ENCODE peak calls at places on chromosomes 13 and 19, in seven cellular contexts. G is neural progenitor cell, U is left ventricle myocardium inferior, N is A549, Q is fibroblast of the aortic adventitia, E is foreskin fibroblast, Z is AG10803. H is an unnamed sample.

GRCh38 chr13:107680115-107680514 is 535.2 kb downstream of the LIG4 start:
- DNase-seq in Z (no peak), U (no peak), N (no peak), G (no peak), Q (no peak), E (no peak), H (no peak)

GRCh38 chr13:76798037-76798436 is 88.2 kb downstream of the KCTD12 start:
- DNase-seq in U (no peak), G (no peak), N (no peak), E (peak), Q (no peak), Z (no peak), H (no peak)

GRCh38 chr13:36353001-36353400 is 6.8 kb upstream of the SPART start:
- DNase-seq in Q (peak), N (no peak), G (no peak), E (no peak), Z (peak), U (no peak), H (peak)

GRCh38 chr13:21583496-21583895 is 20.5 kb downstream of the MICU2 start:
- DNase-seq in E (peak), Z (peak), Q (peak), U (no peak), N (no peak), G (peak), H (peak)

GRCh38 chr19:16222806-16223205 is 25.1 kb downstream of the AP1M1 start:
- DNase-seq in Q (peak), Z (peak), E (peak), U (no peak), N (no peak), G (no peak), H (no peak)

GRCh38 chr13:100855151-100855550 is 180.6 kb upstream of the TMTC4 start:
- DNase-seq in N (no peak), G (no peak), Q (no peak), U (no peak), E (no peak), Z (no peak), H (no peak)

GRCh38 chr19:32599736-32600157 is 18.8 kb downstream of the PDCD5 start:
- DNase-seq in U (no peak), G (peak), Z (peak), E (peak), Q (peak), N (peak), H (peak)

GRCh38 chr19:46442808-46443450 is 14.2 kb upstream of the PNMA8C start:
- DNase-seq in G (no peak), Z (peak), Q (peak), E (peak), N (peak), U (no peak), H (peak)

GRCh38 chr13:109700176-109700575 is 86.2 kb downstream of the IRS2 start:
- DNase-seq in Z (peak), Q (peak), G (no peak), E (peak), N (peak), U (peak), H (peak)

GRCh38 chr19:3360494-3361383 is 5.6 kb upstream of the NFIC start:
- DNase-seq in G (peak), U (peak), Q (no peak), N (no peak), E (peak), Z (no peak), H (no peak)

GRCh38 chr19:13154911-13155471 is 4.8 kb downstream of the IER2 start:
- DNase-seq in G (peak), Z (peak), U (peak), Q (peak), N (no peak), E (peak), H (peak)

GRCh38 chr13:109955598-109955997 is 169.2 kb upstream of the IRS2 start:
- DNase-seq in Z (peak), Q (peak), E (peak), N (no peak), G (no peak), U (no peak), H (peak)

GRCh38 chr13:43686557-43686956 is 100.2 kb downstream of the ENOX1 start:
- DNase-seq in Q (peak), Z (peak), E (peak), G (no peak), N (peak), U (peak), H (peak)

GRCh38 chr13:111210945-111211469 is 95.9 kb downstream of the ARHGEF7 start:
- DNase-seq in E (no peak), G (no peak), Z (peak), Q (no peak), U (no peak), N (no peak), H (no peak)

GRCh38 chr13:36297259-36297599 is 385 bp downstream of the CCDC169 start:
- DNase-seq in N (peak), Z (peak), G (no peak), U (no peak), E (peak), Q (peak), H (peak)

GRCh38 chr13:114112826-114113322 is 19.5 kb downstream of the RASA3 start:
- DNase-seq in N (no peak), U (no peak), E (no peak), Z (no peak), G (peak), Q (no peak), H (no peak)

GRCh38 chr19:33797821-33798633 is 1.4 kb downstream of the KCTD15 start:
- DNase-seq in Z (peak), G (peak), N (peak), Q (no peak), E (peak), U (peak), H (peak)

GRCh38 chr13:50512602-50513527 is 330.6 kb downstream of the DLEU7 start:
- DNase-seq in G (peak), E (peak), U (peak), Z (peak), Q (peak), N (no peak), H (peak)

GRCh38 chr13:101959016-101959415 is 442.8 kb downstream of the FGF14 start:
- DNase-seq in E (no peak), Q (no peak), N (no peak), G (no peak), U (no peak), Z (no peak), H (no peak)

GRCh38 chr13:33349314-33349995 is 63.9 kb upstream of the STARD13 start:
- DNase-seq in Q (peak), N (no peak), G (peak), U (peak), Z (no peak), E (peak), H (no peak)

GRCh38 chr19:38455031-38455430 is 21.5 kb downstream of the RYR1 start:
- DNase-seq in U (no peak), G (peak), N (no peak), E (peak), Z (no peak), Q (peak), H (peak)

GRCh38 chr13:111610077-111610476 is 289.6 kb downstream of the TEX29 start:
- DNase-seq in Q (no peak), N (no peak), G (no peak), U (no peak), Z (no peak), E (no peak), H (no peak)

GRCh38 chr13:32903720-32904119 is 112.5 kb upstream of the KL start:
- DNase-seq in Q (peak), G (no peak), U (no peak), Z (no peak), N (no peak), E (no peak), H (no peak)

GRCh38 chr13:45775401-45775963 is 73.4 kb downstream of the CBY2 start:
- DNase-seq in G (no peak), N (no peak), Z (no peak), Q (no peak), E (no peak), U (no peak), H (no peak)

GRCh38 chr19:22797040-22797439 is 13.1 kb upstream of the ZNF99 start:
- DNase-seq in G (no peak), Q (no peak), E (no peak), N (no peak), U (no peak), Z (no peak), H (no peak)

GRCh38 chr13:49026851-49027250 is 51.1 kb downstream of the FNDC3A start:
- DNase-seq in N (no peak), Z (peak), Q (peak), G (no peak), U (no peak), E (no peak), H (no peak)

GRCh38 chr19:16862826-16863405 is 25.9 kb upstream of the F2RL3 start:
- DNase-seq in U (no peak), N (no peak), E (no peak), Q (no peak), G (no peak), Z (no peak), H (no peak)

GRCh38 chr13:31556376-31556775 is 182.9 kb upstream of the RXFP2 start:
- DNase-seq in Z (peak), N (no peak), G (no peak), E (peak), U (no peak), Q (no peak), H (peak)

GRCh38 chr19:46221981-46222610 is 7.4 kb upstream of the IGFL1 start:
- DNase-seq in Q (peak), N (peak), G (no peak), U (peak), E (peak), Z (peak), H (peak)

GRCh38 chr19:40467007-40467565 is 285 bp downstream of the SPTBN4 start:
- DNase-seq in N (no peak), Q (no peak), Z (no peak), U (no peak), E (peak), G (peak), H (no peak)

GRCh38 chr13:20882206-20882605 is 20.3 kb downstream of the XPO4 start:
- DNase-seq in Q (peak), Z (peak), G (peak), U (no peak), N (no peak), E (peak), H (peak)

GRCh38 chr19:53183146-53183545 is 10.0 kb downstream of the ZNF665 start:
- DNase-seq in U (no peak), N (no peak), Q (no peak), E (peak), G (no peak), Z (peak), H (no peak)

GRCh38 chr13:75390229-75390628 is 91.7 kb downstream of the TBC1D4 start:
- DNase-seq in N (no peak), Q (no peak), Z (no peak), U (no peak), E (no peak), G (no peak), H (no peak)

DNA sequence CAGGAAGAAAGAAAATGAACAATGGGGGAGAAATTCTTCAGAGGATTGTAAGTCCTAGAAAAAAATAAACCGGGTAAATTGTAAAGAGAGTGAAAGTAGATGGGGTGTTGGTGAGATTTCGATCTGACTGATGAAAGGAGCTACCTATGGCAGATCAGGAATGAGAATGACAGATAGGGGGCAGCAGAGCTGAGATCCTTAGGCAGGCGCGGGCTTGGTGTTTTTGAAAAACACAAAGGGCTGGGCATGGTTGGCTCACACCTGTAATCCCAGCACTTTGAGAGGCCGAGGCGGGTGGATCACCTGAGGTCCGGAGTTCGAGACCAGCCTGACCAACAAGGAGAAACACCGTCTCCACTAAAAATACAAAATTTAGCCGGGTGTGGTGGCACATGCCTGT is 1468.6 kb upstream of the SLC10A2 start:
- DNase-seq in N (peak), Q (no peak), E (no peak), G (peak), U (no peak), Z (no peak), H (no peak)
- TF ChIP-seq CTCF in N (no peak), Q (no peak), E (no peak), G (peak), U (no peak), Z (no peak), H (no peak)

GRCh38 chr13:39040206-39040605 is 1.9 kb downstream of the NHLRC3 start:
- DNase-seq in N (no peak), Z (peak), U (no peak), Q (peak), E (no peak), G (no peak), H (peak)
- H3K4me3 ChIP-seq in N (no peak), Z (no peak), U (no peak), Q (no peak), E (no peak), G (no peak), H (no peak)

GRCh38 chr19:29467824-29468401 is 57.9 kb upstream of the VSTM2B start:
- DNase-seq in G (peak), Q (peak), N (peak), E (no peak), Z (peak), U (no peak), H (peak)
- TF ChIP-seq CTCF in G (peak), Q (peak), N (peak), E (peak), Z (peak), U (no peak), H (peak)

GRCh38 chr19:31347356-31347755 is 1.9 kb downstream of the TSHZ3 start:
- DNase-seq in G (no peak), E (no peak), Z (no peak), Q (peak), N (no peak), U (no peak), H (no peak)
- H3K4me3 ChIP-seq in G (no peak), E (peak), Z (peak), Q (peak), N (no peak), U (peak), H (peak)

GRCh38 chr13:51781246-51782022 is 22.5 kb downstream of the DHRS12 start:
- DNase-seq in Q (no peak), G (peak), E (peak), Z (no peak), U (no peak), N (peak), H (peak)
- TF ChIP-seq CTCF in Q (no peak), G (peak), E (peak), Z (peak), U (peak), N (no peak), H (peak)

GRCh38 chr19:50332264-50333038 is 3.3 kb upstream of the KCNC3 start:
- DNase-seq in U (no peak), E (no peak), Q (no peak), Z (no peak), N (no peak), G (peak), H (no peak)

GRCh38 chr19:50332014-50332263 is 2.8 kb upstream of the KCNC3 start:
- DNase-seq in Q (no peak), E (no peak), G (no peak), U (no peak), Z (no peak), N (no peak), H (no peak)

GRCh38 chr19:50329146-50329925 is at the start of gene KCNC3:
- DNase-seq in U (peak), G (peak), N (peak), E (peak), Z (peak), Q (peak), H (peak)

GRCh38 chr19:50331187-50332013 is 2.2 kb upstream of the KCNC3 start:
- DNase-seq in U (no peak), Q (no peak), Z (no peak), G (peak), N (no peak), E (no peak), H (no peak)

DNA sequence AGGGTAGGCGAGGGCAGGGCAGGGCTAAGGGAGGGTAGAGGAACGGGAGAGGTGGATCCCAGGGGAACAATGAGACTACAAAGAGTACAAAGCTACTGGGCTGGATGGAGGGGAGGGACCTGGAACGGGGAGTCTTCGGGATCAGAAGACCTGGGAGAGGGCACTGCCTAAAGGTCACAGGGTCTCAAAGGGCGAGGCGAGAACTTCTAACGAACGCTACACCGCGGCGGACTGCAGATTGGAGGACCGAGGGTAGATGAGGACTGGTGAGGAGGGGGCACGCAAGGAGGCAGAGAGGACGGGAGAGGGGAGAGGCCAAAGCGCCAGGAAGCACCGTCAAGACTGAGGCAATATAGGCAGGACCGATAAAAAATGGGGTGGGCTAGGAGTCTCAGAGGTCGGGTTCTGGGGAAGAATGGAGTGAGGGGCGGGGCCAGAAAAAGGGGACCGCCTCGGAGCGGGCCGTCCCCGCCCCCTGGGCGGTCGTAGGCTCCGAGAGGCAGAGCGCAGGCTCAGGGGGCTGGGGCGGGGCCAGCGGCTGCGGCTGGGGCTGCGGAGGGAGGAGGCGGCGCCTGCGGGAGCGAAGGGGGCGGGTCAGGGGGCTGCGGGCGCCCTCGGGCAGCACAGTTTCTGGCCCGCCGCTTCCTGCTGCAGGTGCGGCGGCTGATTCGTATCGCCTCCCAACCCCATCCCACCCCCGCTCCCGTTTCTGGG is 1.3 kb upstream of the KCNC3 start:
- DNase-seq in Z (peak), E (peak), N (peak), U (peak), G (peak), Q (no peak), H (peak)
- H3K4me3 ChIP-seq in Z (no peak), E (no peak), N (peak), U (peak), G (peak), Q (no peak), H (no peak)

DNA sequence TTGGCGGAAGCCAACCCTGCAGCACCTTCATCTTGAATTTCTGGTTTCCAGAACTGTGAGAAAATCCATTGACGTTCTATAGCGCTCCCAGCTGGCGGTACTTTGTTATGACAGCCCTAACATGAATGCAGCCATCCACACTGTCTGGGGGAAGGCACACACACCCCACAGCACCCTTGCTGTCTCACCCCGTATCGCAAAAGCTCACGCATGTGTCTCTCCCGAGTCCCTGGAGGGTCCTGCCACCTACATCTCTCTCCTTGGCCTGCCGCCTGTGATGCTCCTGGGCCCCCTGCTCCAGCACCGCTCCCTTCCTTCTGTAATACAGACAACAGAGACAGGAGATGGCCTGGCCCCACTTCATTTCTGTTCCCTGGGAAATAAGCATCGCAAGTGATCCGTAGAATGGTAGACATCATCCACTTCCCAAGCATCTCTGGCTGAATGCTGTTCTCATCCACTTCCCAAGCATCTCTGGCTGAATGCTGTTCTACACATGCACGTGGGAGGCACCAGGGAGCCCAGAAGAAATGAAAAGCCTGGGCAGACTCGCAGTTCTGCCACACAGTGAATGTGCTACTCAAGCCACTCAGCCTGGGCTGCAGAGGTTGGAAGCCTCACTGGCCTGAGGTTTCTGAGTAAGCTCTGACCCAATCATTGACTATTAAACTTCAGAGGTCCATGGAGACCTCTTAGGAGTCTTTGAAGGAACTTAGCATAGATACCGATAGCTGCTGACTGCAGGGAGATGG is 29.6 kb downstream of the EPN1 start:
- DNase-seq in Q (no peak), N (no peak), U (no peak), G (no peak), Z (no peak), E (no peak), H (no peak)
- TF ChIP-seq CTCF in Q (no peak), N (no peak), U (no peak), G (no peak), Z (no peak), E (no peak), H (no peak)

GRCh38 chr19:54459282-54460229 is 4.0 kb downstream of the LENG9 start:
- DNase-seq in U (no peak), N (no peak), E (peak), G (no peak), Z (no peak), Q (no peak), H (no peak)

GRCh38 chr19:54462713-54463530 is 656 bp downstream of the LENG9 start:
- DNase-seq in Z (peak), Q (peak), N (peak), G (peak), U (peak), E (peak), H (peak)

GRCh38 chr19:54462072-54462712 is 1.4 kb downstream of the LENG9 start:
- DNase-seq in N (no peak), E (peak), U (no peak), Z (no peak), G (no peak), Q (no peak), H (no peak)

GRCh38 chr19:54460230-54461005 is 3.2 kb downstream of the LENG9 start:
- DNase-seq in N (no peak), Z (no peak), G (no peak), Q (no peak), U (no peak), E (no peak), H (no peak)

DNA sequence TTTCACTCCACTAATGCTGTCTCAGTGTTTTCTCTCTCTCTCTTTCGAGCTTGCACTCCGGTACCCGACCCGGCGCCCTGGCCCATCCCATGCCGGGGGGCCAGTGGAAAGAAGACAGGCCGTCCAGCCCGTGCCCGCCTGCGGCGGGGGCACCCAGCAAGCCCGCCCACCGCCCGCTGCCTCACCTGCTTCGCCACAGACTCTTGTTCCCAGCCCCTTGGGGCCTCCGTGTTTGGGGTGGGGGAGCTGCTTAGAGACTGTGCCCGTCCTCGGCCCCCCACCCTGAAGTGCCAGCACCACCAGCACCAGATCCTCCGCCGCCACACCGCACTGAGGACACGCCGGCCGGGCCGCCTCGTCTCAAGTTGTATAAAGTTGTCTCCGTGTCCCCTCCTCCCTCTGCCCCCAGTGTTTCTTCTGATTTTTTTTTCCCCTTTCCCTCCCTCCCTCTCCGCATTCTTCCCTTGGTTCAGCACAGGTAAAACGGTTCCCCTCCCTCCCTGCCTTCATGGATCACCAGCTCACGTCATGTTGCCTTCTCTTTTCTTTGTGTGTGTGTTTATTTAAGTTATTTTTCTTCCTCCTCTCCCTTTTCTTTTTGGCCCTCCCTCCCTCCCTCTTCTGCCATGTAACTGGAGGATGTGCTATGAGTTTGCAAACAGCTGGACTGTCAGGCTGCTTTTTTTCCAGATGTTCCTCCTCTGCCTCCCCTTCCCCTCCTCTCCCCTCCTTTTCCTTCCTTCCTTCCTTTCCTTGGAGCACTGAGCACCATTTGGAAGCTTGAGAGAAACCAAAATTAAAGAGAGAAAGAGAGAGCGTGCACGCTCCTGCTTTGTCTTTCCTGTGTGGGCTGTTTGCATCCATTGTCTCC is 2.1 kb downstream of the LENG9 start:
- DNase-seq in N (no peak), Z (no peak), Q (no peak), E (peak), G (no peak), U (no peak), H (peak)
- H3K4me3 ChIP-seq in N (no peak), Z (no peak), Q (no peak), E (no peak), G (no peak), U (peak), H (peak)